ENCODE peak calls at places on chromosomes 7 and 10, in ten cellular contexts. One of them, this sample, is unnamed.

GRCh38 chr10:29501692-29502091 is 133.1 kb downstream of the SVIL start:
- DNase-seq in endothelial cell of umbilical vein: no peak
- DNase-seq in epithelial cell of esophagus: peak
- DNase-seq in GM12878: no peak
- DNase-seq in choroid plexus epithelial cell: peak
- DNase-seq in endodermal cell: no peak
- DNase-seq in right cardiac atrium: no peak
- DNase-seq in cardiac muscle cell: no peak
- DNase-seq in GM23338: no peak
- DNase-seq in AG10803: peak
- DNase-seq in this sample: no peak

GRCh38 chr7:99579956-99580777 is 17.9 kb upstream of the TMEM225B start:
- DNase-seq in GM23338: peak
- DNase-seq in endodermal cell: peak
- DNase-seq in epithelial cell of esophagus: peak
- DNase-seq in cardiac muscle cell: peak
- DNase-seq in choroid plexus epithelial cell: peak
- DNase-seq in right cardiac atrium: peak
- DNase-seq in GM12878: no peak
- DNase-seq in AG10803: peak
- DNase-seq in endothelial cell of umbilical vein: peak
- DNase-seq in this sample: no peak

GRCh38 chr7:147639037-147639436 is 951.5 kb upstream of the C7orf33 start:
- DNase-seq in GM23338: peak
- DNase-seq in endothelial cell of umbilical vein: no peak
- DNase-seq in GM12878: no peak
- DNase-seq in AG10803: no peak
- DNase-seq in epithelial cell of esophagus: no peak
- DNase-seq in right cardiac atrium: no peak
- DNase-seq in endodermal cell: peak
- DNase-seq in cardiac muscle cell: no peak
- DNase-seq in choroid plexus epithelial cell: no peak
- DNase-seq in this sample: no peak

GRCh38 chr10:43218206-43218950 is 48.5 kb downstream of the RASGEF1A start:
- DNase-seq in endodermal cell: no peak
- DNase-seq in right cardiac atrium: peak
- DNase-seq in GM23338: no peak
- DNase-seq in choroid plexus epithelial cell: no peak
- DNase-seq in AG10803: peak
- DNase-seq in cardiac muscle cell: no peak
- DNase-seq in GM12878: no peak
- DNase-seq in endothelial cell of umbilical vein: no peak
- DNase-seq in epithelial cell of esophagus: peak
- DNase-seq in this sample: no peak

GRCh38 chr10:34523017-34523767 is 291.9 kb downstream of the PARD3 start:
- DNase-seq in cardiac muscle cell: no peak
- DNase-seq in endodermal cell: no peak
- DNase-seq in endothelial cell of umbilical vein: no peak
- DNase-seq in GM12878: no peak
- DNase-seq in AG10803: peak
- DNase-seq in right cardiac atrium: no peak
- DNase-seq in epithelial cell of esophagus: peak
- DNase-seq in choroid plexus epithelial cell: peak
- DNase-seq in GM23338: no peak
- DNase-seq in this sample: no peak

GRCh38 chr10:27525819-27526218 is 21.7 kb downstream of the RAB18 start:
- DNase-seq in choroid plexus epithelial cell: peak
- DNase-seq in epithelial cell of esophagus: no peak
- DNase-seq in endodermal cell: no peak
- DNase-seq in cardiac muscle cell: peak
- DNase-seq in endothelial cell of umbilical vein: no peak
- DNase-seq in right cardiac atrium: no peak
- DNase-seq in GM12878: no peak
- DNase-seq in AG10803: peak
- DNase-seq in GM23338: no peak
- DNase-seq in this sample: no peak

GRCh38 chr10:983951-984705 is 4.1 kb upstream of the GTPBP4 start:
- DNase-seq in GM23338: no peak
- DNase-seq in endodermal cell: no peak
- DNase-seq in choroid plexus epithelial cell: peak
- DNase-seq in endothelial cell of umbilical vein: peak
- DNase-seq in AG10803: no peak
- DNase-seq in right cardiac atrium: no peak
- DNase-seq in GM12878: no peak
- DNase-seq in cardiac muscle cell: no peak
- DNase-seq in epithelial cell of esophagus: no peak
- DNase-seq in this sample: no peak

GRCh38 chr10:73931767-73932624 is 21.1 kb downstream of the PLAU start:
- DNase-seq in epithelial cell of esophagus: peak
- DNase-seq in GM23338: peak
- DNase-seq in right cardiac atrium: no peak
- DNase-seq in cardiac muscle cell: no peak
- DNase-seq in AG10803: no peak
- DNase-seq in GM12878: peak
- DNase-seq in choroid plexus epithelial cell: no peak
- DNase-seq in endodermal cell: peak
- DNase-seq in endothelial cell of umbilical vein: no peak
- DNase-seq in this sample: no peak

GRCh38 chr7:113731571-113731970 is 187.2 kb downstream of the PPP1R3A start:
- DNase-seq in GM12878: no peak
- DNase-seq in cardiac muscle cell: no peak
- DNase-seq in right cardiac atrium: no peak
- DNase-seq in choroid plexus epithelial cell: peak
- DNase-seq in endothelial cell of umbilical vein: no peak
- DNase-seq in endodermal cell: no peak
- DNase-seq in AG10803: no peak
- DNase-seq in GM23338: no peak
- DNase-seq in epithelial cell of esophagus: peak
- DNase-seq in this sample: no peak

GRCh38 chr7:101792051-101792651 is 25.3 kb upstream of the CUX1 start:
- DNase-seq in GM23338: no peak
- DNase-seq in endothelial cell of umbilical vein: no peak
- DNase-seq in GM12878: no peak
- DNase-seq in cardiac muscle cell: no peak
- DNase-seq in right cardiac atrium: peak
- DNase-seq in endodermal cell: no peak
- DNase-seq in choroid plexus epithelial cell: peak
- DNase-seq in epithelial cell of esophagus: peak
- DNase-seq in AG10803: peak
- DNase-seq in this sample: no peak

GRCh38 chr10:95196053-95196452 is 2.0 kb downstream of the ACSM6 start:
- DNase-seq in GM12878: no peak
- DNase-seq in GM23338: peak
- DNase-seq in cardiac muscle cell: no peak
- DNase-seq in right cardiac atrium: no peak
- DNase-seq in endothelial cell of umbilical vein: no peak
- DNase-seq in endodermal cell: peak
- DNase-seq in choroid plexus epithelial cell: no peak
- DNase-seq in epithelial cell of esophagus: no peak
- DNase-seq in AG10803: peak
- DNase-seq in this sample: no peak

GRCh38 chr7:39670052-39670451 is 46.7 kb downstream of the RALA start:
- DNase-seq in epithelial cell of esophagus: no peak
- DNase-seq in choroid plexus epithelial cell: no peak
- DNase-seq in endodermal cell: no peak
- DNase-seq in right cardiac atrium: no peak
- DNase-seq in GM12878: no peak
- DNase-seq in endothelial cell of umbilical vein: no peak
- DNase-seq in GM23338: no peak
- DNase-seq in AG10803: no peak
- DNase-seq in cardiac muscle cell: no peak
- DNase-seq in this sample: no peak

GRCh38 chr10:120477006-120477722 is 20.1 kb downstream of the PLPP4 start:
- DNase-seq in AG10803: peak
- DNase-seq in endothelial cell of umbilical vein: no peak
- DNase-seq in cardiac muscle cell: no peak
- DNase-seq in GM12878: no peak
- DNase-seq in GM23338: no peak
- DNase-seq in endodermal cell: no peak
- DNase-seq in choroid plexus epithelial cell: peak
- DNase-seq in epithelial cell of esophagus: peak
- DNase-seq in right cardiac atrium: no peak
- DNase-seq in this sample: peak

GRCh38 chr10:24935504-24936292 is 16.7 kb downstream of the PRTFDC1 start:
- DNase-seq in right cardiac atrium: no peak
- DNase-seq in cardiac muscle cell: no peak
- DNase-seq in choroid plexus epithelial cell: no peak
- DNase-seq in endothelial cell of umbilical vein: no peak
- DNase-seq in GM12878: no peak
- DNase-seq in endodermal cell: peak
- DNase-seq in GM23338: no peak
- DNase-seq in epithelial cell of esophagus: no peak
- DNase-seq in AG10803: no peak
- DNase-seq in this sample: no peak

GRCh38 chr10:6726924-6727323 is 146.8 kb upstream of the PRKCQ start:
- DNase-seq in endodermal cell: no peak
- DNase-seq in AG10803: no peak
- DNase-seq in GM23338: no peak
- DNase-seq in epithelial cell of esophagus: no peak
- DNase-seq in GM12878: no peak
- DNase-seq in choroid plexus epithelial cell: no peak
- DNase-seq in right cardiac atrium: no peak
- DNase-seq in endothelial cell of umbilical vein: no peak
- DNase-seq in cardiac muscle cell: no peak
- DNase-seq in this sample: no peak

GRCh38 chr10:6721480-6721879 is 141.4 kb upstream of the PRKCQ start:
- DNase-seq in epithelial cell of esophagus: peak
- DNase-seq in AG10803: peak
- DNase-seq in GM23338: peak
- DNase-seq in endothelial cell of umbilical vein: peak
- DNase-seq in endodermal cell: no peak
- DNase-seq in choroid plexus epithelial cell: peak
- DNase-seq in GM12878: no peak
- DNase-seq in right cardiac atrium: peak
- DNase-seq in cardiac muscle cell: no peak
- DNase-seq in this sample: no peak

GRCh38 chr10:6716521-6716920 is 136.4 kb upstream of the PRKCQ start:
- DNase-seq in GM12878: no peak
- DNase-seq in epithelial cell of esophagus: peak
- DNase-seq in right cardiac atrium: no peak
- DNase-seq in GM23338: no peak
- DNase-seq in endodermal cell: no peak
- DNase-seq in cardiac muscle cell: no peak
- DNase-seq in AG10803: peak
- DNase-seq in endothelial cell of umbilical vein: no peak
- DNase-seq in choroid plexus epithelial cell: no peak
- DNase-seq in this sample: no peak

GRCh38 chr10:6722616-6723004 is 142.5 kb upstream of the PRKCQ start:
- DNase-seq in GM23338: no peak
- DNase-seq in choroid plexus epithelial cell: peak
- DNase-seq in endothelial cell of umbilical vein: no peak
- DNase-seq in right cardiac atrium: no peak
- DNase-seq in epithelial cell of esophagus: peak
- DNase-seq in endodermal cell: no peak
- DNase-seq in GM12878: no peak
- DNase-seq in AG10803: peak
- DNase-seq in cardiac muscle cell: no peak
- DNase-seq in this sample: no peak

DNA sequence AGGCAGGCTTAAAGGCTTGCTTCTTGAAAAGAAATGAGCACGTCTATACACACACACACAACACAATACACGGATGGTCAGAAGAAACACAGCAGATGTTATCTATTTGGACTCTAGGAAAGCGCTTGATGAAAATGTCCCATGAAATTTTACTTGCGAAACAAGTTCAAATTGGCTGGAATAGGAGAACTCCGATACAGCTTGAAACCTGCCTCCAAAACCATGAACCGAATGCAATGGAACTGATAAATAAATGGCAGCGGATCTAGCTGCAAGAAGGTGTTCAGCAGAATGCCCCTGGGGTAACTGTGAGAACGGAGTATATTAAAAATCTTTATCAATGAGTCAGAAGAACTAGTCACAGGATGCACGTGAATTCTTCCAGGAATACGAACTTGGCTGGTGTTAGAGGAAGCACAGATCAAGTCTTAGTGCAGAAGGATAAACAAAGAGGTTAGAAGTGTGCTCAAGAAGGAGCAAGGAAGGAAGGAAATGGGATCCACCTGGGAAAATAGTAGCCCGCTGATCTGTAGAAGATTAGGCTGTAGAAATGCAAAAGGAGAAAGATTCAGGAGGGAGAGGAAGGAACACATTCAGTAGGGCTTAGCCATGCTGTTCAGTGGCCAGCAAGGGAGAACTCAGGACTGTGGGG is 142.0 kb upstream of the PRKCQ start:
- DNase-seq in cardiac muscle cell: no peak
- DNase-seq in AG10803: peak
- DNase-seq in GM23338: peak
- DNase-seq in endodermal cell: no peak
- DNase-seq in epithelial cell of esophagus: peak
- DNase-seq in choroid plexus epithelial cell: peak
- DNase-seq in GM12878: no peak
- DNase-seq in endothelial cell of umbilical vein: peak
- DNase-seq in right cardiac atrium: no peak
- DNase-seq in this sample: no peak
- H3K4me3 ChIP-seq in cardiac muscle cell: no peak
- H3K4me3 ChIP-seq in AG10803: peak
- H3K4me3 ChIP-seq in GM23338: no peak
- H3K4me3 ChIP-seq in endodermal cell: no peak
- H3K4me3 ChIP-seq in epithelial cell of esophagus: no peak
- H3K4me3 ChIP-seq in choroid plexus epithelial cell: no peak
- H3K4me3 ChIP-seq in GM12878: no peak
- H3K4me3 ChIP-seq in endothelial cell of umbilical vein: peak
- H3K4me3 ChIP-seq in right cardiac atrium: no peak
- H3K4me3 ChIP-seq in this sample: peak

GRCh38 chr10:78035025-78035424 is 1.4 kb downstream of the RPS24 start:
- DNase-seq in choroid plexus epithelial cell: no peak
- DNase-seq in endothelial cell of umbilical vein: peak
- DNase-seq in right cardiac atrium: no peak
- DNase-seq in cardiac muscle cell: no peak
- DNase-seq in AG10803: no peak
- DNase-seq in GM23338: no peak
- DNase-seq in endodermal cell: no peak
- DNase-seq in GM12878: no peak
- DNase-seq in epithelial cell of esophagus: no peak
- DNase-seq in this sample: no peak
- H3K4me3 ChIP-seq in choroid plexus epithelial cell: peak
- H3K4me3 ChIP-seq in endothelial cell of umbilical vein: peak
- H3K4me3 ChIP-seq in right cardiac atrium: peak
- H3K4me3 ChIP-seq in cardiac muscle cell: peak
- H3K4me3 ChIP-seq in AG10803: peak
- H3K4me3 ChIP-seq in GM23338: peak
- H3K4me3 ChIP-seq in endodermal cell: peak
- H3K4me3 ChIP-seq in GM12878: peak
- H3K4me3 ChIP-seq in epithelial cell of esophagus: peak
- H3K4me3 ChIP-seq in this sample: peak

GRCh38 chr7:129043012-129043411 is 11.9 kb downstream of the TNPO3 start:
- DNase-seq in choroid plexus epithelial cell: no peak
- DNase-seq in cardiac muscle cell: no peak
- DNase-seq in AG10803: no peak
- DNase-seq in epithelial cell of esophagus: no peak
- DNase-seq in endodermal cell: no peak
- DNase-seq in GM12878: no peak
- DNase-seq in right cardiac atrium: no peak
- DNase-seq in GM23338: no peak
- DNase-seq in endothelial cell of umbilical vein: no peak
- DNase-seq in this sample: no peak
- H3K4me3 ChIP-seq in choroid plexus epithelial cell: no peak
- H3K4me3 ChIP-seq in cardiac muscle cell: no peak
- H3K4me3 ChIP-seq in AG10803: no peak
- H3K4me3 ChIP-seq in epithelial cell of esophagus: no peak
- H3K4me3 ChIP-seq in endodermal cell: no peak
- H3K4me3 ChIP-seq in GM12878: no peak
- H3K4me3 ChIP-seq in right cardiac atrium: no peak
- H3K4me3 ChIP-seq in GM23338: no peak
- H3K4me3 ChIP-seq in endothelial cell of umbilical vein: no peak
- H3K4me3 ChIP-seq in this sample: no peak

GRCh38 chr10:31928531-31929259 is at the start of gene ARHGAP12:
- DNase-seq in endodermal cell: peak
- DNase-seq in AG10803: peak
- DNase-seq in epithelial cell of esophagus: peak
- DNase-seq in right cardiac atrium: peak
- DNase-seq in cardiac muscle cell: peak
- DNase-seq in endothelial cell of umbilical vein: peak
- DNase-seq in GM12878: no peak
- DNase-seq in GM23338: peak
- DNase-seq in choroid plexus epithelial cell: peak
- DNase-seq in this sample: peak
- H3K4me3 ChIP-seq in endodermal cell: peak
- H3K4me3 ChIP-seq in AG10803: peak
- H3K4me3 ChIP-seq in epithelial cell of esophagus: peak
- H3K4me3 ChIP-seq in right cardiac atrium: peak
- H3K4me3 ChIP-seq in cardiac muscle cell: peak
- H3K4me3 ChIP-seq in endothelial cell of umbilical vein: peak
- H3K4me3 ChIP-seq in GM12878: peak
- H3K4me3 ChIP-seq in GM23338: peak
- H3K4me3 ChIP-seq in choroid plexus epithelial cell: peak
- H3K4me3 ChIP-seq in this sample: peak